ENCODE peak calls at places on chromosomes 1 and 21, in eight cellular contexts. H is K562, B is esophagus muscularis mucosa, F is Peyer's patch, W is uterus, D is stomach, K is breast epithelium, N is suprapubic skin. P is an unnamed sample.

GRCh38 chr1:68623700-68624099 is 126.8 kb upstream of the DEPDC1 start:
- DNase-seq in H (no peak), B (no peak), F (no peak), W (no peak), D (no peak), K (no peak), N (no peak), P (no peak)

GRCh38 chr1:102872526-102872925 is 235.8 kb downstream of the COL11A1 start:
- DNase-seq in H (no peak), B (no peak), F (no peak), W (no peak), D (no peak), K (no peak), N (no peak), P (no peak)

GRCh38 chr1:46174448-46175231 is at the start of gene TSPAN1:
- DNase-seq in H (no peak), B (no peak), F (peak; percentile 46), W (no peak), D (peak; percentile 61), K (no peak), N (no peak), P (no peak)

GRCh38 chr1:229619614-229620013 is 6.3 kb downstream of the TAF5L start:
- DNase-seq in H (no peak), B (no peak), F (no peak), W (no peak), D (no peak), K (no peak), N (no peak), P (no peak)

GRCh38 chr1:35243681-35244080 is 24.8 kb upstream of the ZMYM4 start:
- DNase-seq in H (no peak), B (no peak), F (peak; percentile 66), W (no peak), D (no peak), K (no peak), N (no peak), P (peak; percentile 72)

GRCh38 chr1:164948101-164948500 is 389.1 kb downstream of the PBX1 start:
- DNase-seq in H (no peak), B (no peak), F (no peak), W (no peak), D (no peak), K (no peak), N (no peak), P (no peak)

GRCh38 chr1:160058087-160058486 is 11.9 kb downstream of the KCNJ10 start:
- DNase-seq in H (peak; percentile 32), B (no peak), F (no peak), W (no peak), D (no peak), K (no peak), N (no peak), P (no peak)

GRCh38 chr1:107532318-107532717 is 391.5 kb downstream of the NTNG1 start:
- DNase-seq in H (no peak), B (no peak), F (no peak), W (no peak), D (peak; percentile 49), K (no peak), N (no peak), P (no peak)

GRCh38 chr21:37758997-37759396 is 157.3 kb downstream of the KCNJ6 start:
- DNase-seq in H (peak; percentile 50), B (no peak), F (peak; percentile 52), W (no peak), D (peak; percentile 51), K (no peak), N (no peak), P (peak; percentile 67)

GRCh38 chr1:1877852-1878436 is 12.9 kb downstream of the GNB1 start:
- DNase-seq in H (no peak), B (no peak), F (no peak), W (no peak), D (no peak), K (no peak), N (no peak), P (no peak)

GRCh38 chr1:176073524-176074157 is 133.4 kb downstream of the COP1 start:
- DNase-seq in H (peak; percentile 54), B (no peak), F (peak; percentile 56), W (no peak), D (no peak), K (no peak), N (no peak), P (no peak)

GRCh38 chr1:117574206-117574835 is 31.5 kb upstream of the TENT5C start:
- DNase-seq in H (no peak), B (no peak), F (peak; percentile 36), W (no peak), D (peak; percentile 37), K (peak; percentile 35), N (peak; percentile 53), P (no peak)

GRCh38 chr1:5707566-5708178 is 284.6 kb downstream of the NPHP4 start:
- DNase-seq in H (no peak), B (no peak), F (peak; percentile 40), W (no peak), D (no peak), K (peak; percentile 30), N (peak; percentile 56), P (no peak)

GRCh38 chr1:218496561-218496960 is 151.4 kb downstream of the TGFB2 start:
- DNase-seq in H (no peak), B (no peak), F (no peak), W (no peak), D (no peak), K (no peak), N (no peak), P (no peak)

GRCh38 chr1:199403421-199404116 is 623.9 kb upstream of the NR5A2 start:
- DNase-seq in H (no peak), B (no peak), F (no peak), W (no peak), D (no peak), K (no peak), N (no peak), P (no peak)

GRCh38 chr1:154474802-154475201 is 27.2 kb upstream of the TDRD10 start:
- DNase-seq in H (no peak), B (no peak), F (peak; percentile 89), W (no peak), D (peak; percentile 68), K (no peak), N (no peak), P (peak; percentile 46)

GRCh38 chr1:84073266-84073665 is 70.8 kb upstream of the PRKACB start:
- DNase-seq in H (no peak), B (no peak), F (no peak), W (no peak), D (no peak), K (no peak), N (no peak), P (no peak)

GRCh38 chr1:27940297-27940696 is 5.5 kb downstream of the SMPDL3B start:
- DNase-seq in H (peak; percentile 81), B (no peak), F (peak; percentile 84), W (no peak), D (peak; percentile 59), K (no peak), N (no peak), P (peak; percentile 54)

GRCh38 chr1:21896026-21896425 is 41.1 kb downstream of the HSPG2 start:
- DNase-seq in H (no peak), B (no peak), F (no peak), W (no peak), D (no peak), K (no peak), N (no peak), P (no peak)
- H3K27ac ChIP-seq in H (no peak overlapping the region), B (peak overlapping the region; percentile 97), F (peak overlapping the region; percentile 88), W (peak overlapping the region; percentile 93), D (no peak overlapping the region), K (peak overlapping the region; percentile 81), N (peak overlapping the region; percentile 34), P (no peak overlapping the region)

GRCh38 chr1:149845416-149845815 is 54.0 kb upstream of the BOLA1 start:
- DNase-seq in H (no peak), B (no peak), F (peak; percentile 37), W (no peak), D (no peak), K (no peak), N (no peak), P (no peak)

GRCh38 chr1:149846042-149846441 is 53.3 kb upstream of the BOLA1 start:
- DNase-seq in H (no peak), B (no peak), F (no peak), W (no peak), D (no peak), K (no peak), N (no peak), P (peak; percentile 8)

GRCh38 chr1:149844650-149845255 is 54.6 kb upstream of the BOLA1 start:
- DNase-seq in H (no peak), B (no peak), F (no peak), W (no peak), D (no peak), K (no peak), N (no peak), P (no peak)

GRCh38 chr1:149844096-149844495 is 55.3 kb upstream of the BOLA1 start:
- DNase-seq in H (peak; percentile 10), B (no peak), F (peak; percentile 34), W (no peak), D (no peak), K (no peak), N (no peak), P (no peak)

DNA sequence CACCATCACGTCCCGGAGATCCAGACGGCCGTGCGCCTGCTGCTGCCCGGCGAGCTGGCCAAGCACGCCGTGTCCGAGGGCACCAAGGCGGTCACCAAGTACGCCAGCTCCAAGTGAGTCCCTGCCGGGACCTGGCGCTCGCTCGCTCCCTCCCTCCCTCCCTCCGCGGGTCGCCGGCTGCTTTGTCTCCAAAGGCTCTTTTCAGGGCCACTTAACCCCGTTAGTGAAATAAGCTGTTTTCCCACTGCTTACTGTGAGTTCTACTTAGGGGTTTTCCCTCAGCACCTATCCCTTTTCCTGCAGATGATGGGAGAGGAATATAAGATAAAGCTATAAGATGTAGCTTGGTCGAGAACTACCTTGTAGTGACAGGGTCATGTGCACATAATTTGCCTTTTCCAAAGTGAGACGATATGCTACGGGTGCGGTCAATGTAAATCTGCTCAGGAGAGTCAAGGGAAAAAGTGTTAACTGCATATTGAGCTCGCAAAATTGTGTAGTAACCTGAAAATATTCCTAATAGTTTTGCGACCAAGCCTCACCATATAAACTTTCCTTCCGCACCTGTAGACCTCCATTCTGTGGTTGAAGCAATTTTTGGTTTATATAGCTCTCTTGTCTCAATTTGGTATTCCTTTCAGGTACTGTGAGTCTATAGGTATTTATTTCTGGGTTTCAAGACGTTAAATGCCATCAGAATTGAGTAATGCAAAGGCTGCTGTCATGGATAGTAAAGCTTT is 55.9 kb upstream of the BOLA1 start:
- DNase-seq in H (no peak), B (no peak), F (peak; percentile 36), W (no peak), D (no peak), K (no peak), N (no peak), P (no peak)
- TF ChIP-seq POLR2A in H (peak; percentile 69), B (no peak), F (no peak), W (no peak), D (no peak), K (no peak), N (no peak), P (no peak)

DNA sequence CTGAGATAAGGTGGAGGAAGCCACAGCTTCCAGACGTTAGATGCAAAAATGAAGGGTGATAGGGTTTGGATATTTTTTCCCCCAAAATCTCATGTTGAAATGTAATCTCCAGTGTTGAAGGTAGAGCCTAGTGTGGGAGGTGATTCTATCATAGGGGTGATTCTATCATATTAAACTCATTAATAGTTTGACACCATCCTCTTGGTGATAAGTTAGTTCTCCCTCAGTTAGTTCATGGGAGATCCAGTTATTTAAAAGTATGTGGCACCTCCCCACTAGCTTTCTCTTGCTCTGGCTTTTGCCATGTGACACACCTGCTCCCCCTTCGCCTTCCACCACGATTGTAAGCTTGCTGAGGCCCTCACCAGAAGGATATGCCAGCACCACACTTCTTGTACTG is 8.3 kb upstream of the TBCE start:
- DNase-seq in H (no peak), B (no peak), F (no peak), W (no peak), D (no peak), K (no peak), N (no peak), P (no peak)
- TF ChIP-seq CTCF in H (no peak), B (no peak), F (no peak), W (no peak), D (no peak), K (no peak), N (no peak), P (no peak)

GRCh38 chr1:116356673-116357072 is 16.4 kb upstream of the ATP1A1 start:
- DNase-seq in H (no peak), B (no peak), F (no peak), W (no peak), D (no peak), K (no peak), N (no peak), P (no peak)
- H3K27ac ChIP-seq in H (no peak overlapping the region), B (no peak overlapping the region), F (no peak overlapping the region), W (no peak overlapping the region), D (no peak overlapping the region), K (no peak overlapping the region), N (no peak overlapping the region), P (no peak overlapping the region)

P was measured in right lobe of liver.